ENCODE peak calls at places on chromosome 12, in nine cellular contexts. Z is CD4-positive, CD25-positive, alpha-beta regulatory T cell; R is tibial artery; L is lung; E is left lung; T is ascending aorta; P is heart right ventricle; B is gastrocnemius medialis; D is fibroblast of lung. S is an unnamed sample.

GRCh38 chr12:27733052-27733656 is 22.5 kb downstream of the MRPS35 start:
- DNase-seq in L (no peak), D (peak; percentile 62), E (no peak), B (no peak), Z (peak; percentile 55), R (no peak), P (no peak), T (no peak), S (peak; percentile 38)

GRCh38 chr12:52821826-52822660 is 8.1 kb upstream of the KRT4 start:
- DNase-seq in D (no peak), R (no peak), L (no peak), T (no peak), E (no peak), Z (no peak), B (no peak), P (no peak), S (no peak)

GRCh38 chr12:97109441-97109840 is 202.4 kb downstream of the NEDD1 start:
- DNase-seq in T (no peak), E (no peak), Z (no peak), L (no peak), D (no peak), R (no peak), B (no peak), P (no peak), S (no peak)

GRCh38 chr12:122023339-122024131 is 1.9 kb downstream of the BCL7A start:
- DNase-seq in T (peak; percentile 87), P (peak; percentile 77), B (peak; percentile 67), L (peak; percentile 70), E (peak; percentile 63), R (peak; percentile 77), Z (no peak), D (peak; percentile 77), S (peak; percentile 34)

GRCh38 chr12:119117936-119118335 is 60.8 kb upstream of the HSPB8 start:
- DNase-seq in T (no peak), L (no peak), R (no peak), E (no peak), D (no peak), B (no peak), Z (no peak), P (no peak), S (no peak)

GRCh38 chr12:78167510-78167909 is 336.8 kb downstream of the NAV3 start:
- DNase-seq in D (no peak), P (no peak), Z (no peak), R (no peak), B (no peak), T (no peak), L (no peak), E (no peak), S (peak; percentile 16)

GRCh38 chr12:92167075-92167474 is 21.4 kb upstream of the BTG1 start:
- DNase-seq in T (no peak), Z (no peak), P (no peak), L (no peak), E (no peak), D (no peak), R (no peak), B (no peak), S (no peak)

GRCh38 chr12:46357438-46358324 is 14.9 kb downstream of the SLC38A2 start:
- DNase-seq in L (no peak), T (no peak), Z (no peak), D (peak; percentile 91), P (no peak), R (no peak), B (no peak), E (no peak), S (no peak)

GRCh38 chr12:99498756-99499155 is 148.8 kb upstream of the GARIN6 start:
- DNase-seq in B (no peak), T (no peak), L (no peak), R (no peak), D (peak; percentile 7), P (no peak), E (no peak), Z (no peak), S (no peak)

DNA sequence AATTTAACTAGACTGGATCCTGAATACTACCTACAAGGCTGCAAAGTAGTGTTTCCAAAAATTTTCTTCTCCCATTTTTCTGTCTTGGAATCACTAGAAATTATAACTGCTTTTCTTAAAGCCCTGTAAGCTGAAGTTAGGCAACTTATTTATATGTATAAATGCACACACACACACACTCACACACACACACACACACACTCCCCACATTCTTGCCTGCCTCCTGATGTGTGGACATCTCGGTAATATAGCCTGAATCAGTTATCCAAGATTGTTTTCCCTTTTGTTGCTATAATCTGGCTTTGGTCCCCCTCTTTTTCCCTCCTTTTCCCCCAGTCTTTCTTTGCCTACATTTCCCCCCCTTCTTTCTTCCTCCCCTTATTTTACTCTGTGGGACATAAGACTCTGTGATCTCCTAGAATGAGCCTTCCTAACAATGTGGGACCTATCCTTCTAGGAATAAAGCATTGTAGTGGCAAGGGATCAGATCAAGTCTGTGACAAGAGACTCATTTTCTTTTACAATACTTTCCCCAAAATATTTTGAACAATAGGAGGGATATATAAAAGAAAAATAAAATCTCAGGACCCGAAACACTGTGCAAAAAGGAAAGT is 26.1 kb upstream of the CD69 start:
- DNase-seq in Z (no peak), P (no peak), E (no peak), B (no peak), L (no peak), T (no peak), D (no peak), R (no peak), S (peak; percentile 29)
- H3K4me3 ChIP-seq in Z (no peak overlapping the region), P (no peak overlapping the region), E (no peak overlapping the region), B (no peak overlapping the region), L (no peak overlapping the region), T (no peak overlapping the region), D (no peak overlapping the region), R (no peak overlapping the region), S (peak overlapping the region; percentile 10)

GRCh38 chr12:79560165-79560889 is 130.4 kb downstream of the PAWR start:
- DNase-seq in D (no peak), P (no peak), L (no peak), E (no peak), Z (no peak), R (no peak), B (no peak), T (no peak), S (no peak)

GRCh38 chr12:79557690-79558315 is 133.0 kb downstream of the PAWR start:
- DNase-seq in L (no peak), B (no peak), D (no peak), T (no peak), E (no peak), Z (no peak), R (no peak), P (peak; percentile 16), S (no peak)

GRCh38 chr12:79561401-79562132 is 129.2 kb downstream of the PAWR start:
- DNase-seq in R (no peak), Z (no peak), B (no peak), E (no peak), L (no peak), P (no peak), T (no peak), D (no peak), S (no peak)

GRCh38 chr12:79559591-79559990 is 131.2 kb downstream of the PAWR start:
- DNase-seq in P (no peak), L (no peak), D (no peak), Z (no peak), B (no peak), T (no peak), E (no peak), R (no peak), S (no peak)

DNA sequence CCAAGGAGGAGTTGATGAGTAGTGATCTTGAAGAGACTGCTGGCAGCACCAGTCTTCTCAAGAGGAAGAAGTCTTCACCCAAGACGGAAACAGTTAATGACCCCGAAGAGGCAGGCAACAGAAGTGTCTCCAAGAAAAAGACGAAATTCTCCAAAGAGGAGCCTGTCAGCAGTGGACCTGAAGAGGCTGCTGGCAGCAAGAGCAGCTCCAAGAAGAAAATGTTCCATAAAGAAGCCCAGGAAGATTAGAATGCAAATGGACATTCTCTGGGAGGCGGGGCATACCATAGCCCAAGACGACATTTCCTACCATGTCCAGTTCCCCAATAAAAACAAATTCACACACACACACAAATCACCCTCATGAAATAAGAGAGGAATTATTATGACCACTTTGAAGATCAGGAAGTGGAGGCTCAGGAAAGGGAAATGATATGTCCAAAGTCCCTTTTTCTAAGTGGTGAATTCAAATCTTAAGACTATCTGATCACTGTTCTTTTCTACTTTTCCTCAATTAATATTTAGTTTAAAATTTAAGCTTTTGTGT is 131.8 kb downstream of the PAWR start:
- DNase-seq in L (no peak), B (no peak), Z (no peak), R (no peak), T (no peak), D (no peak), E (no peak), P (no peak), S (no peak)
- H3K4me1 ChIP-seq in L (peaks cover 2% of the 10 kb centered on the region), B (no peaks in the 10 kb centered on the region), Z (no peaks in the 10 kb centered on the region), R (peaks cover 46% of the 10 kb centered on the region), T (peaks cover 45% of the 10 kb centered on the region), D (no peaks in the 10 kb centered on the region), E (peaks cover 22% of the 10 kb centered on the region), P (peaks cover 40% of the 10 kb centered on the region), S (peaks cover 3% of the 10 kb centered on the region)

GRCh38 chr12:108787539-108787938 is 56.2 kb upstream of the CORO1C start:
- DNase-seq in L (no peak), Z (no peak), P (no peak), E (no peak), B (no peak), R (no peak), T (no peak), D (no peak), S (no peak)

GRCh38 chr12:108789546-108789945 is 58.2 kb upstream of the CORO1C start:
- DNase-seq in P (no peak), D (no peak), L (no peak), R (no peak), T (no peak), Z (no peak), B (no peak), E (no peak), S (no peak)

GRCh38 chr12:108788076-108788782 is 56.9 kb upstream of the CORO1C start:
- DNase-seq in R (peak; percentile 62), L (no peak), T (no peak), P (peak; percentile 59), E (no peak), D (no peak), Z (no peak), B (no peak), S (no peak)

GRCh38 chr12:108786450-108786849 is 55.1 kb upstream of the CORO1C start:
- DNase-seq in B (no peak), R (no peak), Z (no peak), E (no peak), P (no peak), T (no peak), L (no peak), D (no peak), S (no peak)

GRCh38 chr12:108788911-108789310 is 57.6 kb upstream of the CORO1C start:
- DNase-seq in L (no peak), D (no peak), P (no peak), E (no peak), R (no peak), Z (no peak), T (no peak), B (no peak), S (no peak)
- H3K36me3 ChIP-seq in L (peaks cover 7% of the 10 kb centered on the region), D (peaks cover 46% of the 10 kb centered on the region), P (peaks cover 4% of the 10 kb centered on the region), E (peaks cover 100% of the 10 kb centered on the region), R (peaks cover 72% of the 10 kb centered on the region), Z (peaks cover 29% of the 10 kb centered on the region), T (peaks cover 40% of the 10 kb centered on the region), B (peaks cover 58% of the 10 kb centered on the region), S (peaks cover 28% of the 10 kb centered on the region)

DNA sequence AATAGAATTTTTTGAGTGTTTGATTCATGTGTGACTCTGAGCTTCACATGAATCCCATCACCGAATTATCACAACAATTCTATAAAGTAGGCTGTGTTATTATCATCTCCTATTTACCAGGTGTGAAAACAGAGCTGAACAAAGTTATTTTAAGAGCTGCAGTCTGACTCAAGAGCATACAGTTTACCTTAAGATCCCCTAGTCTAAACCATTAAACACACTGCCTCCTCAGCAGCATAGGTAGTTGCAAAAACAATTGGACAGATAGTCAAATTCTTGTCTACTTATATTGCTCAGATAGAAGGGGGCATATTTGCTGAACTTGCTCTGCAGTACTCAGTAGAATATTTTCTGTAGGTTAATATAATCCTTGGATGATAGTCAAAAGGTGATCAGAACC is 219.8 kb upstream of the ATP2B1 start:
- DNase-seq in D (no peak), R (no peak), Z (no peak), P (no peak), B (no peak), T (no peak), E (no peak), L (no peak), S (no peak)
- H3K4me3 ChIP-seq in D (no peak overlapping the region), R (no peak overlapping the region), Z (no peak overlapping the region), P (no peak overlapping the region), B (no peak overlapping the region), T (no peak overlapping the region), E (no peak overlapping the region), L (no peak overlapping the region), S (no peak overlapping the region)